ENCODE peak calls at places on chromosomes 1 and 21, in six cellular contexts. T is stimulated activated CD8-positive, alpha-beta memory T cell treated with anti-CD3 and anti-CD28 coated beads, Interleukin-4, amount 100 ng/mL, for 1 hour; B is tibial nerve; X is heart left ventricle; M is stimulated activated CD4-positive, alpha-beta T cell treated with anti-CD3 and anti-CD28 coated beads, Interleukin-15, amount 100 ng/mL, for 1 hour; D is RCC 7860. K is an unnamed sample.

GRCh38 chr1:56676571-56677035 is 31.5 kb downstream of the PRKAA2 start:
- DNase-seq in B (no peak), X (no peak), T (no peak), M (no peak), D (peak; percentile 48), K (no peak)

GRCh38 chr21:45424854-45425795 is 20.2 kb downstream of the COL18A1 start:
- DNase-seq in T (no peak), X (peak; percentile 56), M (no peak), B (no peak), D (no peak), K (no peak)

GRCh38 chr1:37274896-37275631 is 199.3 kb upstream of the ZC3H12A start:
- DNase-seq in D (no peak), T (no peak), X (no peak), B (no peak), M (no peak), K (no peak)

GRCh38 chr1:10615336-10615735 is 140.6 kb downstream of the PEX14 start:
- DNase-seq in X (peak; percentile 19), B (no peak), D (no peak), M (no peak), T (no peak), K (no peak)

GRCh38 chr1:31733389-31734219 is 29.8 kb upstream of the COL16A1 start:
- DNase-seq in M (no peak), D (no peak), T (no peak), X (peak; percentile 14), B (no peak), K (no peak)

GRCh38 chr1:181704556-181704955 is 221.2 kb downstream of the CACNA1E start:
- DNase-seq in D (peak; percentile 5), X (no peak), M (no peak), B (no peak), T (no peak), K (no peak)

GRCh38 chr1:25522240-25522639 is 21.2 kb upstream of the LDLRAP1 start:
- DNase-seq in X (no peak), D (peak; percentile 39), T (no peak), B (no peak), M (no peak), K (no peak)

GRCh38 chr1:195275688-195276087 is 1332.6 kb downstream of the KCNT2 start:
- DNase-seq in B (no peak), X (no peak), M (no peak), T (no peak), D (no peak), K (no peak)

GRCh38 chr1:205572426-205572825 is 59.4 kb downstream of the ELK4 start:
- DNase-seq in T (no peak), M (no peak), D (no peak), B (no peak), X (no peak), K (no peak)

GRCh38 chr21:34836103-34836932 is 167.5 kb downstream of the CLIC6 start:
- DNase-seq in M (no peak), B (peak; percentile 64), T (no peak), X (no peak), D (peak; percentile 98), K (peak; percentile 55)

GRCh38 chr1:67058242-67058641 is 4.3 kb upstream of the SLC35D1 start:
- DNase-seq in M (no peak), T (no peak), B (no peak), D (no peak), X (no peak), K (no peak)